ENCODE peak calls at places on chromosomes 11 and 22, in six cellular contexts. X is bronchial epithelial cell, T is cardiac fibroblast, P is AG09309, W is K562, Y is AG04450. I is an unnamed sample.

GRCh38 chr11:57597971-57598830 is 716 bp downstream of the SERPING1 start:
- DNase-seq in X (peak), T (peak), P (no peak), W (peak), Y (no peak), I (peak)

GRCh38 chr22:50696799-50697561 is 24.4 kb downstream of the SHANK3 start:
- DNase-seq in X (no peak), T (no peak), P (no peak), W (peak), Y (no peak), I (peak)

GRCh38 chr11:30326114-30326783 is 3.3 kb downstream of the ARL14EP start:
- DNase-seq in X (peak), T (peak), P (no peak), W (no peak), Y (no peak), I (no peak)

GRCh38 chr11:133029096-133029495 is 503.2 kb downstream of the OPCML start:
- DNase-seq in X (no peak), T (no peak), P (no peak), W (no peak), Y (no peak), I (no peak)

GRCh38 chr11:433111-433510 is 8.7 kb downstream of the ANO9 start:
- DNase-seq in X (no peak), T (no peak), P (no peak), W (no peak), Y (no peak), I (no peak)

GRCh38 chr22:36658900-36659299 is 44.7 kb downstream of the CACNG2 start:
- DNase-seq in X (peak), T (no peak), P (no peak), W (no peak), Y (no peak), I (no peak)

GRCh38 chr11:133082851-133083488 is 449.3 kb downstream of the OPCML start:
- DNase-seq in X (no peak), T (peak), P (no peak), W (peak), Y (no peak), I (no peak)

GRCh38 chr22:46499798-46500174 is 37.6 kb downstream of the CELSR1 start:
- DNase-seq in X (no peak), T (no peak), P (no peak), W (no peak), Y (no peak), I (no peak)

GRCh38 chr11:64461081-64461480 is 102.1 kb downstream of the RPS6KA4 start:
- DNase-seq in X (no peak), T (no peak), P (no peak), W (no peak), Y (no peak), I (no peak)

GRCh38 chr11:4125141-4125540 is 30.5 kb downstream of the RRM1 start:
- DNase-seq in X (peak), T (peak), P (no peak), W (no peak), Y (no peak), I (peak)

GRCh38 chr22:46062971-46063631 is 86.1 kb upstream of the WNT7B start:
- DNase-seq in X (no peak), T (no peak), P (no peak), W (no peak), Y (no peak), I (no peak)

GRCh38 chr11:129720156-129720555 is 95.5 kb upstream of the TMEM45B start:
- DNase-seq in X (no peak), T (no peak), P (no peak), W (no peak), Y (no peak), I (no peak)

GRCh38 chr22:25900880-25901279 is 158.9 kb downstream of the MYO18B start:
- DNase-seq in X (no peak), T (no peak), P (no peak), W (peak), Y (no peak), I (no peak)

GRCh38 chr22:26169312-26170111 is at the start of gene SEZ6L:
- DNase-seq in X (no peak), T (no peak), P (no peak), W (no peak), Y (no peak), I (no peak)

GRCh38 chr11:407651-408080 is 7.1 kb downstream of the SIGIRR start:
- DNase-seq in X (no peak), T (no peak), P (no peak), W (no peak), Y (no peak), I (no peak)

GRCh38 chr11:75536786-75537629 is 11.3 kb upstream of the GDPD5 start:
- DNase-seq in X (peak), T (peak), P (no peak), W (peak), Y (no peak), I (no peak)

GRCh38 chr11:105368711-105369110 is 229.1 kb upstream of the CARD18 start:
- DNase-seq in X (peak), T (no peak), P (no peak), W (no peak), Y (no peak), I (peak)

GRCh38 chr11:124656759-124657627 is 16.5 kb downstream of the SIAE start:
- DNase-seq in X (peak), T (no peak), P (no peak), W (no peak), Y (no peak), I (no peak)

GRCh38 chr11:12691473-12691872 is 17.3 kb downstream of the TEAD1 start:
- DNase-seq in X (no peak), T (peak), P (no peak), W (peak), Y (no peak), I (peak)

GRCh38 chr11:124938206-124938765 is 2.4 kb upstream of the HEPACAM start:
- DNase-seq in X (no peak), T (no peak), P (no peak), W (no peak), Y (no peak), I (peak)

GRCh38 chr11:111718436-111719325 is 47.5 kb downstream of the PPP2R1B start:
- DNase-seq in X (peak), T (peak), P (peak), W (no peak), Y (no peak), I (peak)

GRCh38 chr11:132610216-132610615 is 922.1 kb downstream of the OPCML start:
- DNase-seq in X (no peak), T (peak), P (no peak), W (no peak), Y (peak), I (peak)

GRCh38 chr22:33898121-33898520 is 22.2 kb downstream of the LARGE1 start:
- DNase-seq in X (no peak), T (no peak), P (no peak), W (no peak), Y (no peak), I (no peak)

GRCh38 chr22:29070490-29070889 is 2.3 kb upstream of the KREMEN1 start:
- DNase-seq in X (no peak), T (no peak), P (no peak), W (no peak), Y (no peak), I (no peak)

GRCh38 chr22:36185828-36186624 is 15.6 kb downstream of the APOL4 start:
- DNase-seq in X (no peak), T (no peak), P (no peak), W (no peak), Y (no peak), I (no peak)

GRCh38 chr11:115503083-115503885 is 931 bp downstream of the CADM1 start:
- DNase-seq in X (peak), T (peak), P (no peak), W (no peak), Y (no peak), I (peak)

GRCh38 chr22:17931400-17931825 is 92.9 kb downstream of the MICAL3 start:
- DNase-seq in X (no peak), T (no peak), P (no peak), W (no peak), Y (no peak), I (no peak)

GRCh38 chr22:47409501-47410275 is 647.2 kb downstream of the TBC1D22A start:
- DNase-seq in X (no peak), T (no peak), P (no peak), W (no peak), Y (no peak), I (no peak)

GRCh38 chr11:46127150-46127638 is 5.9 kb upstream of the PHF21A start:
- DNase-seq in X (peak), T (peak), P (peak), W (peak), Y (no peak), I (peak)

GRCh38 chr11:31810779-31811647 is at the start of gene PAX6:
- DNase-seq in X (peak), T (peak), P (no peak), W (peak), Y (no peak), I (peak)

GRCh38 chr22:43237280-43237679 is 50.3 kb upstream of the TTLL12 start:
- DNase-seq in X (no peak), T (no peak), P (no peak), W (no peak), Y (no peak), I (no peak)

GRCh38 chr11:121652982-121653381 is 200.2 kb upstream of the SORL1-AS1 start:
- DNase-seq in X (no peak), T (peak), P (no peak), W (no peak), Y (no peak), I (no peak)

GRCh38 chr11:124740277-124740882 is 638 bp downstream of the NRGN start:
- DNase-seq in X (no peak), T (peak), P (no peak), W (no peak), Y (no peak), I (no peak)

GRCh38 chr11:21415566-21415965 is 746.2 kb downstream of the NELL1 start:
- DNase-seq in X (no peak), T (no peak), P (no peak), W (no peak), Y (no peak), I (no peak)

DNA sequence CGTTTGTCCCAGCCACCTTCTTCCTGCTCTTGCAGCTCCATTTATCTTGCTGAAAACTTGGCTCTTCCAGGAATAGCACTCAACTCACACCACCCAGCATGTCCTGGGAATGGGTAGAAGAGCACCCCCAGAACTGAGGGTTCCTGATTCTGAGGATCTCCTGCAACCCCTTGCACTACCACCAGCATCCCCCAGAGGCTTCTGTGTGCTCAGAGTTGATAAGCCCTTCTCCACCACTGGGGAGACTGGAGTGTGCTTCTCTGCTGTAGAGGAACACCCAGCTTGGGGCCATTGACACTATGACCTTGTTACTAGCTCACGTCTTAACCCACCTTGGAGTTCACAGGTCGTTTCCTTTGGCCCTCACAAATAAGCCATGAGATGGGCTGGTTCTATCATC is 121.0 kb downstream of the GRIK4 start:
- DNase-seq in X (no peak), T (no peak), P (no peak), W (peak), Y (no peak), I (no peak)
- TF ChIP-seq CTCF in X (no peak), T (no peak), P (no peak), W (peak), Y (peak), I (peak)

GRCh38 chr11:74311352-74311926 is at the start of gene P4HA3:
- DNase-seq in X (peak), T (peak), P (no peak), W (peak), Y (no peak), I (peak)
- H3K4me3 ChIP-seq in X (peak), T (peak), P (peak), W (peak), Y (peak), I (peak)

DNA sequence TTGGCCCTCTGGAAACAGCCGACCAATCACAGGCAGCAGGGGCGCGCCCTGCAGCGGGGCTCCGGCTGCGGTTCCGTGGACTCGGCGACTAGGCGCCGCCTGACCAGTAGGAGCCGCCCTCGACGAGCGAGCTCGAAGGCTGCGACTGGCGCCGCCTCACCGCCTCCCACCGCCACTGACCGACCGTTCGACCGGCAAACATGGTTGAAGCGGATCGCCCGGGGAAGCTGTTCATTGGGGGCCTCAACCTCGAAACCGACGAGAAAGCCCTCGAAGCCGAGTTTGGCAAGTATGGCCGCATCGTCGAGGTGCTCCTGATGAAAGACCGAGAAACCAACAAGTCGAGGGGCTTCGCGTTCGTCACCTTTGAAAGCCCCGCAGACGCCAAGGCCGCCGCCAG is at the start of gene RBMXL2:
- DNase-seq in X (no peak), T (no peak), P (no peak), W (no peak), Y (no peak), I (no peak)
- TF ChIP-seq CTCF in X (no peak), T (no peak), P (no peak), W (no peak), Y (no peak), I (no peak)

GRCh38 chr11:68658097-68658496 is 26.2 kb upstream of the GAL start:
- DNase-seq in X (no peak), T (no peak), P (no peak), W (no peak), Y (no peak), I (no peak)

GRCh38 chr11:68661014-68661413 is 23.3 kb upstream of the GAL start:
- DNase-seq in X (no peak), T (no peak), P (no peak), W (no peak), Y (no peak), I (no peak)

GRCh38 chr11:68658661-68659060 is 25.7 kb upstream of the GAL start:
- DNase-seq in X (no peak), T (peak), P (no peak), W (no peak), Y (no peak), I (peak)

GRCh38 chr11:68660066-68660810 is 24.1 kb upstream of the GAL start:
- DNase-seq in X (no peak), T (no peak), P (no peak), W (no peak), Y (no peak), I (no peak)

GRCh38 chr11:68659158-68659921 is 25.0 kb upstream of the GAL start:
- DNase-seq in X (peak), T (peak), P (peak), W (peak), Y (peak), I (peak)
- H3K4me3 ChIP-seq in X (no peak), T (no peak), P (no peak), W (no peak), Y (no peak), I (no peak)

GRCh38 chr22:21984793-21985192 is 2.2 kb upstream of the TOP3B start:
- DNase-seq in X (peak), T (peak), P (no peak), W (peak), Y (no peak), I (peak)
- TF ChIP-seq CTCF in X (peak), T (peak), P (peak), W (peak), Y (peak), I (peak)

GRCh38 chr11:78831571-78831970 is 256.9 kb upstream of the NARS2 start:
- DNase-seq in X (no peak), T (no peak), P (no peak), W (no peak), Y (no peak), I (no peak)
- H3K4me3 ChIP-seq in X (no peak), T (no peak), P (no peak), W (no peak), Y (no peak), I (no peak)

GRCh38 chr22:44691796-44692661 is 10.0 kb upstream of the PRR5 start:
- DNase-seq in X (peak), T (no peak), P (no peak), W (no peak), Y (no peak), I (no peak)
- TF ChIP-seq CTCF in X (no peak), T (no peak), P (no peak), W (no peak), Y (no peak), I (no peak)

GRCh38 chr11:2924821-2925675 is 4.2 kb downstream of the PHLDA2 start:
- DNase-seq in X (no peak), T (no peak), P (no peak), W (no peak), Y (no peak), I (no peak)

GRCh38 chr11:2928605-2929510 is at the start of gene PHLDA2:
- DNase-seq in X (peak), T (peak), P (no peak), W (peak), Y (peak), I (peak)

GRCh38 chr11:2927493-2927800 is 1.8 kb downstream of the PHLDA2 start:
- DNase-seq in X (no peak), T (no peak), P (no peak), W (no peak), Y (no peak), I (no peak)

GRCh38 chr11:2927851-2928604 is 1.2 kb downstream of the PHLDA2 start:
- DNase-seq in X (no peak), T (peak), P (no peak), W (peak), Y (no peak), I (peak)

DNA sequence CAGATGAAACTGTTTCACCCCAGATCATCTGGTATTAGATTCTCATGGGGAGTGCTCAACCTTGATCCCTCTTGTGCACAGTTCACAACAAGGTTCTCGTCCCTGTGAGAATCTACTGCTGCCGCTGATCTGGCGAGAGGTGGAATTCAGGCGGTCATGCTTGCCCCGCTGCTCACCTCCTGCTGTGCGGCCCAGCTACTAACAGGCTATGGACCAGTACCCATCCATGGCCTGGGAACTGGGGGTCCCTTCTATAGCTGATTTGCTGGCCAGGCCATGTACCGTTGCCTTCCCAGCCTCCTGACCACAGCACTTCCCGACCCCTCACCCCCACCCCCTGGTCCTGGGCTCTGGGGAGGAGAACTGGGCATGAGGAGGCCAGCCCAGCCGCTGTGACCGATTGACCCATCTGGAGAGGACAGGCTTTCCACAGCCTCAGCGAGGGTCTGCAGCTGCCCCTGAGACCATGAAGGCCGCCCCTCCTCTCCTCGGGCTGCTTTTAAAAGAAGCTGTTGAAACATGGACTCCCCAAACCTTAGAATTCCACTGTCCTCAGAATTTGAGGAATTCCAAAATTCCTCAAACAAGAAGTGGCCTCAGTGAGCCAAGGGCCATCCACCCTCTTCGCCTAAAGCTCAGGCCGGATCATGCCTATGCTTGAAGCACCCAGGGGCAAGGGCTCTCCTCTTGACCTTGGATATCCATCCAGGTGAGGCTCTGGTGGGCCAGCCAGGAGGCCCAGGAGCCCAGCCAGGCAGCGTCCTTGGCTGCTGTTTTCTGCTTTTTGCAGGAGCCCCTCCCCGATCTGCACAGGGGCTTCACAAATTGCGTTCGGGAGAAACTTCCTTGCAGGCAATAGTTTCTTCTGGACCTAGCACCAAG is 2.4 kb downstream of the PHLDA2 start:
- DNase-seq in X (no peak), T (no peak), P (no peak), W (no peak), Y (no peak), I (no peak)
- H3K4me3 ChIP-seq in X (no peak), T (no peak), P (no peak), W (no peak), Y (peak), I (no peak)

GRCh38 chr11:8488395-8488794 is 105.6 kb downstream of the STK33 start:
- DNase-seq in X (no peak), T (no peak), P (no peak), W (no peak), Y (no peak), I (no peak)

GRCh38 chr11:8480858-8481257 is 113.2 kb downstream of the STK33 start:
- DNase-seq in X (no peak), T (no peak), P (no peak), W (no peak), Y (no peak), I (no peak)

DNA sequence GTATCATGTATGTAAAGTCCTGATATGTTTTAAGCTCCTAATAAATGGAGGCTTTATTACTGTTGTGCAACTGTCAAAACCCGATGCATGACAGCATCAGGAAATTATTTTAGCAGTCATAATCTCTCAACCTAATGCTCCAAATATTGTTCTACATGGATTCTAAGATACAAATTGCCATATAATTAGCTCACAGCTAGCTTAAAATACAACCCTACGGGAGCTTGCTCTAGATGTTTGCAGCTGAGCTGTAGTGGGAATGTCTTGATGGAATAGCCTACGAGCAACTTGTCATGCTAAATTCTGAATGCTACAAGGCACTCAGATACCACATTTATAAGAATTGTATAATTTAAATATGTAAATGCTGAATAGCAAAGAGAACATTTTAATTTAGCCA is 109.8 kb downstream of the STK33 start:
- DNase-seq in X (no peak), T (no peak), P (no peak), W (no peak), Y (no peak), I (no peak)
- TF ChIP-seq CTCF in X (no peak), T (no peak), P (no peak), W (no peak), Y (no peak), I (no peak)